ENCODE peak calls at places on chromosomes 2 and 18, in four cellular contexts. One of them, this sample, is unnamed. For H3K9me1, the result is how much of the 10 kb centered on the place peaks cover.

GRCh38 chr2:215752436-215752835 is 260.9 kb downstream of the MREG start:
- DNase-seq in K562: no peak
- DNase-seq in endothelial cell of umbilical vein: no peak
- DNase-seq in IMR-90: no peak
- DNase-seq in this sample: no peak

GRCh38 chr2:11142330-11142729 is 12.9 kb upstream of the SLC66A3 start:
- DNase-seq in IMR-90: no peak
- DNase-seq in endothelial cell of umbilical vein: no peak
- DNase-seq in K562: no peak
- DNase-seq in this sample: no peak

GRCh38 chr18:55452123-55452611 is 135.8 kb downstream of the TCF4 start:
- DNase-seq in IMR-90: no peak
- DNase-seq in K562: no peak
- DNase-seq in endothelial cell of umbilical vein: no peak
- DNase-seq in this sample: peak

GRCh38 chr2:44997948-44998347 is 11.3 kb downstream of the SIX2 start:
- DNase-seq in endothelial cell of umbilical vein: no peak
- DNase-seq in K562: no peak
- DNase-seq in IMR-90: no peak
- DNase-seq in this sample: no peak

GRCh38 chr2:205545971-205546370 is 136.3 kb upstream of the NRP2 start:
- DNase-seq in IMR-90: no peak
- DNase-seq in K562: no peak
- DNase-seq in endothelial cell of umbilical vein: no peak
- DNase-seq in this sample: no peak

GRCh38 chr2:190571666-190572065 is 37.1 kb upstream of the NEMP2 start:
- DNase-seq in IMR-90: no peak
- DNase-seq in endothelial cell of umbilical vein: no peak
- DNase-seq in K562: no peak
- DNase-seq in this sample: peak

GRCh38 chr2:239153806-239154591 is 246.8 kb downstream of the HDAC4 start:
- DNase-seq in IMR-90: no peak
- DNase-seq in K562: no peak
- DNase-seq in endothelial cell of umbilical vein: no peak
- DNase-seq in this sample: no peak

GRCh38 chr2:122338000-122338399 is 582.5 kb downstream of the TSN start:
- DNase-seq in endothelial cell of umbilical vein: no peak
- DNase-seq in IMR-90: no peak
- DNase-seq in K562: no peak
- DNase-seq in this sample: no peak

GRCh38 chr2:159797468-159798375 is at the start of gene CD302:
- DNase-seq in K562: peak
- DNase-seq in IMR-90: peak
- DNase-seq in endothelial cell of umbilical vein: peak
- DNase-seq in this sample: no peak

GRCh38 chr2:124301915-124302314 is 276.8 kb downstream of the CNTNAP5 start:
- DNase-seq in endothelial cell of umbilical vein: no peak
- DNase-seq in K562: no peak
- DNase-seq in IMR-90: no peak
- DNase-seq in this sample: no peak

GRCh38 chr2:7633556-7634153 is 716.4 kb downstream of the RNF144A start:
- DNase-seq in endothelial cell of umbilical vein: no peak
- DNase-seq in K562: no peak
- DNase-seq in IMR-90: no peak
- DNase-seq in this sample: no peak

GRCh38 chr2:85878719-85879390 is 9.9 kb downstream of the ST3GAL5 start:
- DNase-seq in endothelial cell of umbilical vein: peak
- DNase-seq in K562: no peak
- DNase-seq in IMR-90: no peak
- DNase-seq in this sample: no peak

GRCh38 chr18:80249217-80250093 is 2.1 kb upstream of the PARD6G start:
- DNase-seq in IMR-90: peak
- DNase-seq in endothelial cell of umbilical vein: no peak
- DNase-seq in K562: no peak
- DNase-seq in this sample: peak

GRCh38 chr2:234873828-234874173 is 78.0 kb upstream of the SH3BP4 start:
- DNase-seq in K562: no peak
- DNase-seq in endothelial cell of umbilical vein: peak
- DNase-seq in IMR-90: peak
- DNase-seq in this sample: no peak

GRCh38 chr2:239193925-239194687 is 206.7 kb downstream of the HDAC4 start:
- DNase-seq in IMR-90: no peak
- DNase-seq in endothelial cell of umbilical vein: no peak
- DNase-seq in K562: no peak
- DNase-seq in this sample: no peak

GRCh38 chr2:46164581-46165301 is 132.5 kb upstream of the EPAS1 start:
- DNase-seq in IMR-90: peak
- DNase-seq in K562: no peak
- DNase-seq in endothelial cell of umbilical vein: peak
- DNase-seq in this sample: peak

GRCh38 chr2:240988571-240989271 is 9.7 kb upstream of the SNED1 start:
- DNase-seq in K562: no peak
- DNase-seq in endothelial cell of umbilical vein: no peak
- DNase-seq in IMR-90: no peak
- DNase-seq in this sample: no peak

GRCh38 chr2:104844813-104845551 is 8.9 kb upstream of the POU3F3 start:
- DNase-seq in endothelial cell of umbilical vein: no peak
- DNase-seq in K562: no peak
- DNase-seq in IMR-90: no peak
- DNase-seq in this sample: no peak

GRCh38 chr2:100976634-100977391 is 25.3 kb upstream of the RPL31 start:
- DNase-seq in IMR-90: peak
- DNase-seq in endothelial cell of umbilical vein: no peak
- DNase-seq in K562: no peak
- DNase-seq in this sample: no peak

GRCh38 chr18:48590678-48591077 is 51.8 kb downstream of the CTIF start:
- DNase-seq in IMR-90: peak
- DNase-seq in endothelial cell of umbilical vein: no peak
- DNase-seq in K562: no peak
- DNase-seq in this sample: no peak

GRCh38 chr2:163266772-163267171 is 428.2 kb upstream of the KCNH7 start:
- DNase-seq in endothelial cell of umbilical vein: no peak
- DNase-seq in IMR-90: peak
- DNase-seq in K562: no peak
- DNase-seq in this sample: peak

GRCh38 chr2:19251554-19251953 is 106.9 kb downstream of the OSR1 start:
- DNase-seq in K562: no peak
- DNase-seq in IMR-90: peak
- DNase-seq in endothelial cell of umbilical vein: no peak
- DNase-seq in this sample: no peak

GRCh38 chr2:55581435-55581834 is 36.0 kb downstream of the PPP4R3B start:
- DNase-seq in IMR-90: no peak
- DNase-seq in endothelial cell of umbilical vein: no peak
- DNase-seq in K562: no peak
- DNase-seq in this sample: no peak

GRCh38 chr2:201806442-201806841 is at the start of gene CDK15:
- DNase-seq in endothelial cell of umbilical vein: no peak
- DNase-seq in K562: no peak
- DNase-seq in IMR-90: peak
- DNase-seq in this sample: no peak

GRCh38 chr2:15779381-15780041 is 160.8 kb upstream of the MYCN start:
- DNase-seq in IMR-90: no peak
- DNase-seq in K562: no peak
- DNase-seq in endothelial cell of umbilical vein: no peak
- DNase-seq in this sample: no peak

GRCh38 chr2:166695154-166695553 is 193.1 kb upstream of the XIRP2 start:
- DNase-seq in IMR-90: no peak
- DNase-seq in endothelial cell of umbilical vein: no peak
- DNase-seq in K562: no peak
- DNase-seq in this sample: no peak

GRCh38 chr2:239675856-239676715 is 275.3 kb upstream of the HDAC4 start:
- DNase-seq in IMR-90: no peak
- DNase-seq in endothelial cell of umbilical vein: no peak
- DNase-seq in K562: no peak
- DNase-seq in this sample: no peak

GRCh38 chr2:167015806-167016205 is 127.5 kb downstream of the XIRP2 start:
- DNase-seq in IMR-90: no peak
- DNase-seq in K562: no peak
- DNase-seq in endothelial cell of umbilical vein: no peak
- DNase-seq in this sample: no peak

DNA sequence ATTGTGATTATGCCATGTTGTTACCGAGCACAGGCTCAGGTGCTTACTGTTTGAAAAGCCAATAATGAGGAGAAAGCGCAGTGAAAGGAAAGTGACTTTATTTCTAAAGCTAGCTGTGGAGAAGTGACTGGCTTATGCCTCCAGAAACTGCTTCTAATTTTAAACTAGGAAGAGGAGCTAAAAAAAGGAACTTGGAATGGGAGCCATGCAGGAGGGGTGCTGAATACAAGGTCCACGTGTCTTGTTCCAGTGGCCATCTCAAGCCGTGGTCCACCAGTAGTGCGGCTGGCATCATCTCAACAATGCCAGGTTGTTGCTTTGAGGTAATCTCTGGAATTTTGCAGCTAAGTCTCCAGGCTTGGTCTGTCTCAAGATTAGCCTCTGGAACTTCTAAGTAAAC is 282.0 kb downstream of the THSD7B start:
- DNase-seq in K562: no peak
- DNase-seq in endothelial cell of umbilical vein: no peak
- DNase-seq in IMR-90: no peak
- DNase-seq in this sample: no peak
- H3K4me2 ChIP-seq in K562: no peak
- H3K4me2 ChIP-seq in endothelial cell of umbilical vein: no peak
- H3K4me2 ChIP-seq in IMR-90: no peak
- H3K4me2 ChIP-seq in this sample: no peak

GRCh38 chr18:76697441-76697901 is 124.9 kb upstream of the ZNF236 start:
- DNase-seq in K562: no peak
- DNase-seq in IMR-90: peak
- DNase-seq in endothelial cell of umbilical vein: peak
- DNase-seq in this sample: no peak

GRCh38 chr18:76699923-76700322 is 122.4 kb upstream of the ZNF236 start:
- DNase-seq in K562: no peak
- DNase-seq in IMR-90: no peak
- DNase-seq in endothelial cell of umbilical vein: no peak
- DNase-seq in this sample: no peak
- H2AFZ ChIP-seq in K562: no peak
- H2AFZ ChIP-seq in IMR-90: no peak
- H2AFZ ChIP-seq in endothelial cell of umbilical vein: no peak
- H2AFZ ChIP-seq in this sample: no peak

GRCh38 chr2:172340394-172340793 is 87.0 kb upstream of the ITGA6 start:
- DNase-seq in IMR-90: no peak
- DNase-seq in K562: no peak
- DNase-seq in endothelial cell of umbilical vein: peak
- DNase-seq in this sample: no peak

GRCh38 chr2:172342056-172342455 is 85.3 kb upstream of the ITGA6 start:
- DNase-seq in IMR-90: no peak
- DNase-seq in endothelial cell of umbilical vein: no peak
- DNase-seq in K562: no peak
- DNase-seq in this sample: no peak

GRCh38 chr2:172342611-172343010 is 84.8 kb upstream of the ITGA6 start:
- DNase-seq in K562: no peak
- DNase-seq in IMR-90: no peak
- DNase-seq in endothelial cell of umbilical vein: no peak
- DNase-seq in this sample: no peak

GRCh38 chr2:172345951-172346555 is 81.3 kb upstream of the ITGA6 start:
- DNase-seq in K562: no peak
- DNase-seq in IMR-90: peak
- DNase-seq in endothelial cell of umbilical vein: peak
- DNase-seq in this sample: no peak

DNA sequence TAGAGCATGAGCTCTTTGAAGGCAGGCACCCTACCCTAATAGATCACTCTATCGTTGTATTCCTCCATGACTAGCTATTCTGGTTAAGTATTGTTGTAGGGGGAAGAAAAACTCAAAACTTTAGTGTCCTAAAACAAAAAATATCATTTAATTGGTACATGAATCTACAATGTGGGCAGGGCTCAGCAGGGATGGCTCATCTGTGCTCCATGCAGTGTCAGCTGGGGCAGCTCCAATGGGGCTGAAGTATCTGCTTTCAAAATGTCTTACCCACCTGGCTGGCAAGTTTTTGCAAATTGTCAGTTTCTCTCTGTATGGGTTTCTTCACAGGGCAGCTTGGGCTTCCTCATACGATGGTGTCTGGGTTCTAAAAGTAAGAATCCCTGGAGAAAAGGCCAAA is 83.2 kb upstream of the ITGA6 start:
- DNase-seq in IMR-90: no peak
- DNase-seq in K562: no peak
- DNase-seq in endothelial cell of umbilical vein: no peak
- DNase-seq in this sample: no peak
- H3K9me1 ChIP-seq in IMR-90: under half
- H3K9me1 ChIP-seq in K562: under half
- H3K9me1 ChIP-seq in endothelial cell of umbilical vein: under half
- H3K9me1 ChIP-seq in this sample: under half

GRCh38 chr18:25097119-25098114 is 254.5 kb downstream of the ZNF521 start:
- DNase-seq in endothelial cell of umbilical vein: peak
- DNase-seq in IMR-90: peak
- DNase-seq in K562: no peak
- DNase-seq in this sample: no peak
- H3K4me2 ChIP-seq in endothelial cell of umbilical vein: peak
- H3K4me2 ChIP-seq in IMR-90: peak
- H3K4me2 ChIP-seq in K562: no peak
- H3K4me2 ChIP-seq in this sample: no peak

GRCh38 chr2:137963535-137964065 is 673 bp upstream of the HNMT start:
- DNase-seq in IMR-90: no peak
- DNase-seq in K562: peak
- DNase-seq in endothelial cell of umbilical vein: no peak
- DNase-seq in this sample: no peak
- H2AFZ ChIP-seq in IMR-90: peak
- H2AFZ ChIP-seq in K562: peak
- H2AFZ ChIP-seq in endothelial cell of umbilical vein: peak
- H2AFZ ChIP-seq in this sample: peak

DNA sequence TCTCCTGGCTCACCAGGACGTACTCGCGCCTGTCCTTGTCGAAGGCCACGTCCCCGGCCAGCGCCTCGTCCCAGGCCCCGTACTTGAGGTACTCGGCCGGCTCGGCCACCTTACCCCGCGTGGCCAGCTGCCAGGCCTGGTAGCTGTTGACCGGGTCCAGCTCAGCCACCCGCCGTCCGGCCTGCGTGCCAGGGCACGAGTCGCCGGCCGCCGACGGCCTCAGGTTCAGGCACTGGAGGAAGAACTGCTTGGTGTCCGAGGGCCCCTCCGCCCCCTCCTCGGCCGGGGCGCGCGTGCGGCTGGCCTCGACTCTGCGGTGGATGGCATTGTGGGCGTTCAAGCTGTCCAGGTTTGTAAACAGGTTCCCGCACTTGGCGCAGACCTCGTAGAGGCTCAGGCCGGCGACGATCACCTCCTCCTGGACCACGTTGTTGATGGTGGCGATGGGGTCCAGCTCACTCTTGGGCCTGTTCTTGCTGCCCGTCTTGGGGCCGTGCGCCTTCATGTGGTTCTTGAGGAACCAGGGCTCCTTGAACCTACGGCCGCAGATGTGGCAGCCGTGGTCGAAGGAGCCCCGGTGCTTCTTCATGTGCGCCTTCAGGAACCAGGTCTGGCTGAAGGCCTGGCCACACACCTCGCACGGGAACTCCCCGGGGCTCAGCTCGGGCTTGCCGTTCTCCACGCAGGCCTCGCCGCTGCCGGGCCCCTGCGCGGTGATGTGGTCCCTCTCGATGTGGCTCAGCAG is 53.2 kb downstream of the ZNF516 start:
- DNase-seq in IMR-90: no peak
- DNase-seq in endothelial cell of umbilical vein: no peak
- DNase-seq in K562: no peak
- DNase-seq in this sample: no peak
- H3K9me1 ChIP-seq in IMR-90: under half
- H3K9me1 ChIP-seq in endothelial cell of umbilical vein: under half
- H3K9me1 ChIP-seq in K562: under half
- H3K9me1 ChIP-seq in this sample: under half

This sample was measured in keratinocyte.